ENCODE peak calls at places on chromosomes 1 and 21, in six cellular contexts. V is endothelial cell of umbilical vein, F is breast epithelium, G is prostate gland, O is transverse colon, S is HCT116. Q is an unnamed sample.

GRCh38 chr1:24416666-24417391 is 1.2 kb downstream of the NIPAL3 start:
- DNase-seq in V (no peak), F (no peak), G (no peak), O (peak; percentile 55), S (no peak), Q (peak; percentile 41)

GRCh38 chr1:8189931-8190483 is 127.9 kb upstream of the SLC45A1 start:
- DNase-seq in V (no peak), F (no peak), G (no peak), O (no peak), S (peak; percentile 91), Q (no peak)

GRCh38 chr1:31571340-31572295 is 4.7 kb upstream of the TINAGL1 start:
- DNase-seq in V (no peak), F (peak; percentile 7), G (no peak), O (no peak), S (no peak), Q (no peak)

GRCh38 chr1:7675431-7676273 is 95.4 kb upstream of the VAMP3 start:
- DNase-seq in V (no peak), F (peak; percentile 41), G (no peak), O (no peak), S (no peak), Q (no peak)

GRCh38 chr1:200873671-200874397 is 1.1 kb downstream of the GPR25 start:
- DNase-seq in V (no peak), F (no peak), G (no peak), O (no peak), S (no peak), Q (no peak)

GRCh38 chr1:158020877-158021630 is 27.6 kb downstream of the KIRREL1 start:
- DNase-seq in V (no peak), F (no peak), G (no peak), O (no peak), S (no peak), Q (no peak)

GRCh38 chr1:85465099-85465790 is at the start of gene DDAH1:
- DNase-seq in V (peak; percentile 59), F (peak; percentile 50), G (peak; percentile 67), O (peak; percentile 71), S (peak; percentile 23), Q (peak; percentile 37)

GRCh38 chr1:204162498-204163074 is 3.6 kb downstream of the REN start:
- DNase-seq in V (peak; percentile 68), F (peak; percentile 80), G (peak; percentile 90), O (peak; percentile 88), S (peak; percentile 70), Q (peak; percentile 79)

GRCh38 chr1:37851782-37852210 is 7.6 kb downstream of the MTF1 start:
- DNase-seq in V (peak; percentile 18), F (no peak), G (no peak), O (no peak), S (no peak), Q (no peak)

GRCh38 chr1:61053712-61054608 is 28.4 kb upstream of the NFIA start:
- DNase-seq in V (no peak), F (no peak), G (no peak), O (peak; percentile 49), S (no peak), Q (peak; percentile 25)

GRCh38 chr1:7921766-7922165 is 18.9 kb downstream of the TNFRSF9 start:
- DNase-seq in V (no peak), F (no peak), G (no peak), O (no peak), S (no peak), Q (no peak)

GRCh38 chr1:36400825-36401601 is 3.3 kb upstream of the LSM10 start:
- DNase-seq in V (peak; percentile 43), F (peak; percentile 60), G (no peak), O (peak; percentile 81), S (peak; percentile 95), Q (peak; percentile 59)

GRCh38 chr1:160874935-160875334 is 10.0 kb downstream of the ITLN1 start:
- DNase-seq in V (no peak), F (no peak), G (no peak), O (no peak), S (no peak), Q (no peak)

GRCh38 chr1:235670157-235670776 is 20.7 kb upstream of the GNG4 start:
- DNase-seq in V (peak; percentile 21), F (no peak), G (no peak), O (no peak), S (peak; percentile 7), Q (no peak)

GRCh38 chr1:153087692-153088091 is 6.6 kb downstream of the SPRR2E start:
- DNase-seq in V (no peak), F (no peak), G (no peak), O (no peak), S (no peak), Q (no peak)

GRCh38 chr1:31706384-31707058 is 2.7 kb upstream of the COL16A1 start:
- DNase-seq in V (no peak), F (no peak), G (no peak), O (no peak), S (no peak), Q (no peak)

GRCh38 chr1:54053745-54054437 is 483 bp downstream of the TCEANC2 start:
- DNase-seq in V (peak; percentile 12), F (no peak), G (no peak), O (no peak), S (no peak), Q (no peak)

GRCh38 chr1:10934150-10934818 is 78.2 kb upstream of the TARDBP start:
- DNase-seq in V (no peak), F (no peak), G (no peak), O (no peak), S (no peak), Q (no peak)

GRCh38 chr1:98046031-98046641 is 125.3 kb upstream of the DPYD start:
- DNase-seq in V (peak; percentile 70), F (no peak), G (no peak), O (no peak), S (no peak), Q (no peak)

GRCh38 chr21:15688016-15688415 is 41.8 kb upstream of the USP25 start:
- DNase-seq in V (no peak), F (no peak), G (no peak), O (no peak), S (no peak), Q (no peak)

GRCh38 chr1:111280267-111280666 is 10.4 kb upstream of the CHIA start:
- DNase-seq in V (no peak), F (no peak), G (no peak), O (no peak), S (no peak), Q (no peak)

GRCh38 chr1:51583532-51583931 is 33.4 kb upstream of the OSBPL9 start:
- DNase-seq in V (no peak), F (peak; percentile 86), G (peak; percentile 78), O (no peak), S (no peak), Q (no peak)

GRCh38 chr1:181453541-181454201 is 29.6 kb upstream of the CACNA1E start:
- DNase-seq in V (no peak), F (no peak), G (no peak), O (no peak), S (no peak), Q (no peak)

GRCh38 chr1:30641557-30642353 is 81.6 kb downstream of the MATN1 start:
- DNase-seq in V (no peak), F (no peak), G (no peak), O (no peak), S (no peak), Q (no peak)

DNA sequence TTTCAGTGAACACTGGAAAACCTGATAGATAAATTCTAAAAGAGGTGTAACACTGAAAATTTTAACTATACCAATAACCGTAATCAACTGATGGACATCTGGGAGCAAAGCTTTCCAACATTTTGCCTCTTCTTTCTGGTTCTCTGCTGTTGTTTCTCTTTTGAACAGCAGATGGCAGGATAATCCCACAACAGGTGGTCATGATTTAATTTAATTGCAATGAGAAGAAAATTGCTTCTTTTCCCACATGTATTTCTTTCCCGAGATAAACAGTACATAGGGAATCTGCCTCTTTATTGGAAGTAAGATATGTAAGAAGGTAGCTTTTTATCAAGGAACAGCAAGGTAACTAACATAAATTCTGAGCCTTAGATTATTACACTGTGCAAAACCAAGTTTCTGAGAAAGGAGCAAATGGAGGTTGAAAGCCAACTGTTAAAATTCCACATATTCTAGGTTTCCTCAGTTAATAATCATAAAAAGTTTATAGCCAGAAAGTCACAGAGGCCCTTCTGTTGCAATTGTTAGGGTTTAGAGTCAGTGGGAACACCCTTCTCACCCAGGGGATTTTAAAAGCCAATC is 72.9 kb downstream of the RPS6KA1 start:
- DNase-seq in V (peak; percentile 76), F (no peak), G (peak; percentile 62), O (peak; percentile 22), S (peak; percentile 51), Q (no peak)
- TF ChIP-seq POLR2AphosphoS5 in V (no peak), F (no peak), G (peak; percentile 80), O (no peak), S (no peak), Q (no peak)

GRCh38 chr1:232629250-232630046 is 485 bp downstream of the SIPA1L2 start:
- DNase-seq in V (peak; percentile 46), F (no peak), G (peak; percentile 22), O (peak; percentile 47), S (no peak), Q (no peak)

GRCh38 chr1:232627645-232628334 is 2.1 kb downstream of the SIPA1L2 start:
- DNase-seq in V (peak; percentile 42), F (no peak), G (peak; percentile 56), O (no peak), S (no peak), Q (no peak)

GRCh38 chr1:232630894-232631195 is 912 bp upstream of the SIPA1L2 start:
- DNase-seq in V (no peak), F (no peak), G (no peak), O (no peak), S (no peak), Q (no peak)

GRCh38 chr1:232628335-232629214 is 1.4 kb downstream of the SIPA1L2 start:
- DNase-seq in V (peak; percentile 65), F (no peak), G (no peak), O (no peak), S (no peak), Q (no peak)

GRCh38 chr1:232630047-232630893 is at the start of gene SIPA1L2:
- DNase-seq in V (peak; percentile 93), F (peak; percentile 92), G (peak; percentile 94), O (peak; percentile 96), S (peak; percentile 66), Q (peak; percentile 99)
- TF ChIP-seq POLR2A in V (no peak), F (no peak), G (peak; percentile 89), O (peak; percentile 74), S (no peak), Q (no peak)

GRCh38 chr1:215557992-215558626 is 9.0 kb upstream of the KCTD3 start:
- DNase-seq in V (no peak), F (no peak), G (no peak), O (no peak), S (no peak), Q (no peak)
- TF ChIP-seq POLR2AphosphoS5 in V (no peak), F (no peak), G (no peak), O (no peak), S (no peak), Q (no peak)

GRCh38 chr1:116767782-116768382 is 13.7 kb downstream of the CD2 start:
- DNase-seq in V (no peak), F (no peak), G (no peak), O (no peak), S (no peak), Q (no peak)
- TF ChIP-seq POLR2A in V (no peak), F (no peak), G (no peak), O (no peak), S (no peak), Q (no peak)

Q was measured in GM12891.